ENCODE peak calls at places on chromosomes 16 and 17, in six cellular contexts. Q, F, E, I, X and M are unnamed samples.

GRCh38 chr16:73329363-73330306 is 281.7 kb upstream of the ZFHX3 start:
- DNase-seq in Q (no peak), F (peak; percentile 60), E (peak; percentile 10), I (no peak), X (no peak), M (peak; percentile 48)

GRCh38 chr16:14007460-14007859 is 63.7 kb upstream of the MRTFB start:
- DNase-seq in Q (no peak), F (no peak), E (no peak), I (no peak), X (peak; percentile 75), M (no peak)

GRCh38 chr17:10198509-10199249 is at the start of gene GAS7:
- DNase-seq in Q (peak; percentile 2), F (peak; percentile 86), E (peak; percentile 41), I (peak; percentile 89), X (peak; percentile 56), M (peak; percentile 97)

GRCh38 chr17:16880843-16881230 is 91.1 kb downstream of the TNFRSF13B start:
- DNase-seq in Q (no peak), F (no peak), E (no peak), I (peak; percentile 36), X (no peak), M (no peak)

GRCh38 chr16:53768593-53768992 is 64.6 kb downstream of the FTO start:
- DNase-seq in Q (no peak), F (no peak), E (no peak), I (no peak), X (peak; percentile 93), M (no peak)

GRCh38 chr16:88200896-88201185 is 181.9 kb upstream of the ZNF469 start:
- DNase-seq in Q (no peak), F (no peak), E (no peak), I (no peak), X (no peak), M (no peak)

GRCh38 chr17:32485261-32485955 is 1.4 kb upstream of the CDK5R1 start:
- DNase-seq in Q (no peak), F (no peak), E (no peak), I (peak; percentile 72), X (no peak), M (no peak)

GRCh38 chr17:60535382-60536279 is 9.6 kb upstream of the APPBP2 start:
- DNase-seq in Q (no peak), F (no peak), E (no peak), I (no peak), X (no peak), M (no peak)

GRCh38 chr17:15257316-15257925 is 7.7 kb downstream of the PMP22 start:
- DNase-seq in Q (peak; percentile 30), F (peak; percentile 87), E (peak; percentile 76), I (peak; percentile 86), X (peak; percentile 86), M (peak; percentile 79)

GRCh38 chr17:41417576-41418015 is 6.8 kb downstream of the KRT37 start:
- DNase-seq in Q (no peak), F (peak; percentile 79), E (no peak), I (no peak), X (no peak), M (peak; percentile 85)

GRCh38 chr16:25411376-25412081 is 153.9 kb upstream of the ZKSCAN2 start:
- DNase-seq in Q (no peak), F (peak; percentile 41), E (no peak), I (no peak), X (no peak), M (peak; percentile 18)

GRCh38 chr16:11312718-11313492 is 31.8 kb upstream of the PRM1 start:
- DNase-seq in Q (peak; percentile 14), F (peak; percentile 78), E (peak; percentile 64), I (no peak), X (peak; percentile 65), M (no peak)

GRCh38 chr16:88289001-88289400 is 93.8 kb upstream of the ZNF469 start:
- DNase-seq in Q (no peak), F (no peak), E (no peak), I (no peak), X (no peak), M (no peak)

GRCh38 chr16:47310792-47311211 is 150.1 kb downstream of the ITFG1 start:
- DNase-seq in Q (no peak), F (no peak), E (no peak), I (no peak), X (no peak), M (no peak)

GRCh38 chr16:23905027-23905426 is 69.2 kb downstream of the PRKCB start:
- DNase-seq in Q (no peak), F (peak; percentile 86), E (peak; percentile 21), I (no peak), X (peak; percentile 39), M (peak; percentile 37)

GRCh38 chr17:15978606-15979005 is 20.9 kb downstream of the ZSWIM7 start:
- DNase-seq in Q (no peak), F (no peak), E (no peak), I (no peak), X (no peak), M (no peak)

GRCh38 chr17:58006563-58006923 is 503 bp downstream of the SRSF1 start:
- DNase-seq in Q (no peak), F (peak; percentile 75), E (peak; percentile 77), I (peak; percentile 89), X (peak; percentile 83), M (peak; percentile 64)

GRCh38 chr17:30238387-30239088 is 3.0 kb upstream of the SLC6A4 start:
- DNase-seq in Q (no peak), F (peak; percentile 36), E (no peak), I (peak; percentile 57), X (no peak), M (peak; percentile 74)

GRCh38 chr16:21301168-21301894 is 23.2 kb upstream of the CRYM start:
- DNase-seq in Q (no peak), F (peak; percentile 81), E (peak; percentile 92), I (peak; percentile 85), X (peak; percentile 70), M (peak; percentile 91)

GRCh38 chr17:60554377-60554788 is 28.3 kb upstream of the APPBP2 start:
- DNase-seq in Q (no peak), F (no peak), E (no peak), I (no peak), X (peak; percentile 98), M (no peak)

GRCh38 chr16:48408688-48409087 is 23.5 kb upstream of the SIAH1 start:
- DNase-seq in Q (no peak), F (no peak), E (peak; percentile 54), I (no peak), X (peak; percentile 89), M (no peak)

GRCh38 chr17:30969989-30970680 is 704 bp upstream of the RNF135 start:
- DNase-seq in Q (no peak), F (peak; percentile 64), E (peak; percentile 52), I (no peak), X (peak; percentile 23), M (peak; percentile 67)

GRCh38 chr16:31754998-31755615 is 118.5 kb upstream of the ZNF267 start:
- DNase-seq in Q (no peak), F (no peak), E (no peak), I (no peak), X (no peak), M (no peak)

GRCh38 chr16:69893086-69893485 is 58.0 kb upstream of the CLEC18A start:
- DNase-seq in Q (no peak), F (no peak), E (no peak), I (no peak), X (no peak), M (no peak)
- H3K36me3 ChIP-seq in Q (peaks cover 25% of the 10 kb centered on the region), F (no peaks in the 10 kb centered on the region), E (peaks cover 6% of the 10 kb centered on the region), I (peaks cover 100% of the 10 kb centered on the region), X (no peaks in the 10 kb centered on the region), M (no peaks in the 10 kb centered on the region)

GRCh38 chr16:71288570-71288889 is 672 bp downstream of the CMTR2 start:
- DNase-seq in Q (no peak), F (no peak), E (no peak), I (no peak), X (no peak), M (no peak)

GRCh38 chr16:71288890-71289731 is at the start of gene CMTR2:
- DNase-seq in Q (peak; percentile 80), F (peak; percentile 97), E (peak; percentile 96), I (peak; percentile 97), X (peak; percentile 99), M (peak; percentile 95)

GRCh38 chr16:71289732-71290062 is 495 bp upstream of the CMTR2 start:
- DNase-seq in Q (no peak), F (no peak), E (no peak), I (no peak), X (no peak), M (no peak)

GRCh38 chr16:71287454-71287853 is 1.7 kb downstream of the CMTR2 start:
- DNase-seq in Q (no peak), F (no peak), E (no peak), I (no peak), X (no peak), M (no peak)

GRCh38 chr16:71287903-71288302 is 1.3 kb downstream of the CMTR2 start:
- DNase-seq in Q (no peak), F (no peak), E (no peak), I (no peak), X (peak; percentile 2), M (no peak)
- H3K4me3 ChIP-seq in Q (peak overlapping the region; percentile 84), F (peak overlapping the region; percentile 94), E (peak overlapping the region; percentile 60), I (no peak overlapping the region), X (peak overlapping the region; percentile 57), M (no peak overlapping the region)

GRCh38 chr17:75209061-75209460 is 3.6 kb downstream of the NUP85 start:
- DNase-seq in Q (no peak), F (no peak), E (no peak), I (no peak), X (no peak), M (no peak)
- H3K36me3 ChIP-seq in Q (peaks cover 33% of the 10 kb centered on the region), F (peaks cover 46% of the 10 kb centered on the region), E (peaks cover 36% of the 10 kb centered on the region), I (peaks cover 64% of the 10 kb centered on the region), X (peaks cover 29% of the 10 kb centered on the region), M (peaks cover 21% of the 10 kb centered on the region)

GRCh38 chr17:78925234-78925633 is at the start of gene TIMP2:
- DNase-seq in Q (peak; percentile 54), F (peak; percentile 91), E (peak; percentile 90), I (peak; percentile 96), X (peak; percentile 91), M (peak; percentile 99)

GRCh38 chr17:78922876-78923498 is 2.2 kb downstream of the TIMP2 start:
- DNase-seq in Q (no peak), F (no peak), E (no peak), I (no peak), X (no peak), M (no peak)

GRCh38 chr17:78924481-78925151 is 571 bp downstream of the TIMP2 start:
- DNase-seq in Q (no peak), F (peak; percentile 81), E (no peak), I (peak; percentile 85), X (peak; percentile 54), M (peak; percentile 90)

GRCh38 chr17:78925662-78926555 is 722 bp upstream of the TIMP2 start:
- DNase-seq in Q (no peak), F (peak; percentile 61), E (peak; percentile 73), I (peak; percentile 90), X (peak; percentile 94), M (peak; percentile 77)

DNA sequence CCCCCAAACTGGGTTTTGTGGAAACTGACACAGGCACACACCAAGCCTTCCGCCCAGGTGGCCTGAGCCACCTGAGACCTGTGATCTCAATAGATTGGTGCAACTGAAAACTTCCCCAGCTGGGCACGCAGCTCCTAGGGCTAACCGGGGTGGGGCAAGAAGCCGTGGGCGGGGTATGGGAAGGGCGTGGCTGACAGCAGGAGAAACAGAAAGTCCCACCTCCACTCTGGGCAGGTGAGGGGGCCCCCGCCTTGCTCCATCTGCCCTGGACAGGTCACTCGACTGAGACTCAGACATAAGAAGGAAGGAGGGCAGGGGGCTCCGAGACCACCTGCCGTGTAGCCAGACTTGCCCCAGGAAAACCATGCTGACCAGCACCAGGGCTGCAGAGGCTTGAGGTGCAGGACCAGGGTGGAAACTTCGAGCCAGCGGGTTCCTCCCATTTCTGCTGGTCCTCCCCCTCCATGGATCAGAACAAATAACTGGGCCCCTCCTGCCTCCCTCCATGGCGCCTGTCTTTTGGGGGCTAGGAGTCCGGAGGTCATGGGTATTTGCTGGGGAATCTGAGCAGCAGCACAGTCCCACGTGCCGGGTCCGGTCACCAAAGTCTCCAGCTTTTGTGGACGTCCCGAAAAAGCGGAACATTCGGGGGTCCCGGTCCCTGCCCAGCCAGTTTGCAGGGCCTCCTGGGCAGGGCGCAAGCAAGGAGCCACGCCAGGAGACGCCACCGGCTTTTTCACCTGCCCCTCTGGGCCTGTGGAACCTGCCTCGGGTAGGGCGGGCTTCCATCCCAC is 1.3 kb downstream of the TIMP2 start:
- DNase-seq in Q (peak; percentile 47), F (peak; percentile 76), E (peak; percentile 92), I (peak; percentile 96), X (no peak), M (peak; percentile 93)
- H3K4me3 ChIP-seq in Q (peak overlapping the region; percentile 55), F (peak overlapping the region; percentile 75), E (peak overlapping the region; percentile 78), I (peak overlapping the region; percentile 67), X (peak overlapping the region; percentile 73), M (peak overlapping the region; percentile 44)